ENCODE peak calls at places on chromosomes 7 and 10, in ten cellular contexts. H is GM12878, J is prostate gland, I is IMR-90, W is A549, Q is K562, F is testis, A is transverse colon, N is adrenal gland, C is ovary. O is an unnamed sample.

GRCh38 chr10:132396495-132397035 is 435 bp upstream of the PWWP2B start:
- DNase-seq in W (peak; percentile 42), I (peak; percentile 31), H (no peak), C (peak; percentile 76), A (peak; percentile 77), F (no peak), J (peak; percentile 65), Q (peak; percentile 55), N (peak; percentile 74), O (peak; percentile 62)

GRCh38 chr7:158996214-158997109 is 140.1 kb downstream of the DYNC2I1 start:
- DNase-seq in I (no peak), F (no peak), J (no peak), A (no peak), C (no peak), W (no peak), H (no peak), N (no peak), Q (no peak), O (no peak)

GRCh38 chr10:124349231-124349992 is 69.3 kb downstream of the OAT start:
- DNase-seq in F (no peak), Q (no peak), I (no peak), W (no peak), A (no peak), H (no peak), J (no peak), N (no peak), C (no peak), O (no peak)

GRCh38 chr7:138838166-138838565 is 40.2 kb upstream of the ATP6V0A4 start:
- DNase-seq in F (no peak), H (no peak), A (no peak), J (no peak), W (no peak), N (no peak), Q (no peak), C (no peak), I (no peak), O (no peak)

GRCh38 chr7:12770227-12770975 is 83.0 kb downstream of the ARL4A start:
- DNase-seq in I (no peak), Q (no peak), C (no peak), J (peak; percentile 19), W (peak; percentile 36), H (no peak), A (peak; percentile 29), N (peak; percentile 33), F (peak; percentile 26), O (no peak)

GRCh38 chr10:21502371-21502765 is 23.1 kb downstream of the SKIDA1 start:
- DNase-seq in W (no peak), A (no peak), Q (no peak), J (no peak), C (no peak), I (no peak), F (no peak), N (no peak), H (no peak), O (no peak)

GRCh38 chr10:90087197-90088007 is 386.0 kb downstream of the KIF20B start:
- DNase-seq in A (no peak), J (no peak), H (peak; percentile 69), C (no peak), Q (no peak), I (peak; percentile 7), F (no peak), W (peak; percentile 14), N (no peak), O (no peak)

GRCh38 chr7:103632005-103632639 is 186.1 kb upstream of the SLC26A5 start:
- DNase-seq in A (no peak), I (no peak), N (no peak), F (no peak), H (no peak), J (no peak), C (no peak), W (no peak), Q (peak; percentile 53), O (no peak)

GRCh38 chr7:128171342-128171918 is 69.6 kb upstream of the LEP start:
- DNase-seq in A (no peak), N (no peak), Q (no peak), J (no peak), W (no peak), H (no peak), C (no peak), F (no peak), I (no peak), O (no peak)

GRCh38 chr7:79810945-79811344 is 323.7 kb upstream of the GNAI1 start:
- DNase-seq in H (no peak), J (no peak), F (no peak), Q (no peak), I (peak; percentile 45), A (no peak), W (no peak), C (no peak), N (no peak), O (no peak)

GRCh38 chr7:100090527-100091410 is 2.0 kb downstream of the COPS6 start:
- DNase-seq in C (no peak), H (no peak), W (no peak), Q (no peak), A (no peak), F (no peak), I (no peak), J (no peak), N (no peak), O (no peak)

GRCh38 chr7:39661960-39662359 is 38.6 kb downstream of the RALA start:
- DNase-seq in A (no peak), N (no peak), Q (no peak), W (no peak), I (no peak), C (no peak), H (no peak), F (no peak), J (no peak), O (no peak)

GRCh38 chr7:39664057-39664456 is 40.7 kb downstream of the RALA start:
- DNase-seq in F (no peak), N (no peak), C (no peak), A (no peak), I (no peak), H (no peak), Q (peak; percentile 26), J (no peak), W (no peak), O (peak; percentile 50)

GRCh38 chr7:39663263-39663662 is 39.9 kb downstream of the RALA start:
- DNase-seq in H (no peak), N (no peak), J (no peak), W (no peak), C (no peak), I (no peak), Q (no peak), F (no peak), A (no peak), O (no peak)

GRCh38 chr7:39666562-39666961 is 43.2 kb downstream of the RALA start:
- DNase-seq in W (no peak), I (no peak), Q (no peak), F (no peak), C (no peak), J (no peak), H (no peak), A (no peak), N (no peak), O (no peak)

GRCh38 chr7:39664585-39664984 is 41.2 kb downstream of the RALA start:
- DNase-seq in F (no peak), A (no peak), N (no peak), W (no peak), Q (no peak), H (no peak), C (no peak), I (no peak), J (no peak), O (no peak)
- TF ChIP-seq POLR2A in F (no peak), A (no peak), N (no peak), W (no peak), Q (no peak), H (no peak), C (no peak), I (no peak), J (no peak), O (no peak)

GRCh38 chr10:61397175-61397986 is 55.8 kb downstream of the TMEM26 start:
- DNase-seq in N (no peak), C (no peak), Q (peak; percentile 18), I (peak; percentile 48), J (no peak), F (no peak), W (peak; percentile 3), A (no peak), H (no peak), O (no peak)
- TF ChIP-seq POLR2A in N (no peak), C (no peak), Q (no peak), I (no peak), J (no peak), F (no peak), W (no peak), A (no peak), H (no peak), O (no peak)

DNA sequence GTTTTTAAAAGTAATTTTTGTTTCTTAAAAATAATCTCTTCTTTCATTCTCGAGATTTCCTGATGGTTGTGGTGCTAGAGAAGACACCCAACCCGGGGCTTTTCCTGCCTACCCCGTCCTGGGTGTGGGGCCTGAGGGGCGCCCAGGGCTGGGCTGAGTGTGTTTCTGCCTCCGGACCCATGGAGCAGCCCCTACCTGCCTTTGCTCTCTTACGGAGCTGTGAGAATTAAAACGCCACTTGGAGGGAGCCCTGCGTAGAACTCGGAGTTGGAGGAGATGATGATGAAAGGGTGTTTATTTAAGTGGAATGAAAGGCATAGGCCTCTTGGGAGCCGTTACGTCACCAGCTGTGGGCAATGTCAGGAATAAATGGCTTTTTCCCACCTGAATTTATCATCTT is 261.8 kb upstream of the SHH start:
- DNase-seq in H (no peak), C (no peak), N (no peak), A (no peak), Q (no peak), W (no peak), I (no peak), F (no peak), J (no peak), O (no peak)
- TF ChIP-seq POLR2A in H (no peak), C (no peak), N (no peak), A (no peak), Q (no peak), W (no peak), I (no peak), F (no peak), J (no peak), O (no peak)

GRCh38 chr7:1114088-1114487 is 26.2 kb downstream of the GPER1 start:
- DNase-seq in F (no peak), N (no peak), C (no peak), W (no peak), J (no peak), A (no peak), Q (no peak), H (no peak), I (no peak), O (no peak)

GRCh38 chr7:1113548-1113885 is 25.6 kb downstream of the GPER1 start:
- DNase-seq in Q (no peak), J (no peak), A (no peak), W (no peak), H (no peak), N (no peak), F (no peak), C (no peak), I (no peak), O (no peak)

GRCh38 chr7:1114505-1114904 is 26.6 kb downstream of the GPER1 start:
- DNase-seq in Q (no peak), N (no peak), W (no peak), C (no peak), I (no peak), A (no peak), H (no peak), J (no peak), F (no peak), O (no peak)

GRCh38 chr7:1120791-1121190 is 32.9 kb downstream of the GPER1 start:
- DNase-seq in I (no peak), N (no peak), H (no peak), A (no peak), Q (no peak), J (no peak), W (no peak), F (no peak), C (no peak), O (no peak)

GRCh38 chr7:1117321-1117928 is 29.5 kb downstream of the GPER1 start:
- DNase-seq in C (no peak), Q (no peak), H (no peak), N (no peak), A (no peak), J (no peak), F (no peak), I (no peak), W (no peak), O (no peak)
- TF ChIP-seq POLR2A in C (no peak), Q (no peak), H (no peak), N (no peak), A (no peak), J (no peak), F (no peak), I (no peak), W (no peak), O (no peak)

O was measured in erythroblast.